ENCODE peak calls at places on chromosomes 13 and 19, in eight cellular contexts. G, H, P, Z, S, Q, A and I are unnamed samples.

GRCh38 chr19:4338441-4339350 is at the start of gene STAP2:
- DNase-seq in G (no peak), H (peak; percentile 81), P (peak; percentile 53), Z (peak; percentile 88), S (no peak), Q (no peak), A (no peak), I (peak; percentile 77)

GRCh38 chr13:113051641-113052040 is 54.0 kb upstream of the F7 start:
- DNase-seq in G (no peak), H (no peak), P (no peak), Z (no peak), S (no peak), Q (no peak), A (no peak), I (no peak)

GRCh38 chr13:90696254-90696653 is 651.2 kb upstream of the MIR17HG start:
- DNase-seq in G (no peak), H (no peak), P (no peak), Z (no peak), S (no peak), Q (peak; percentile 7), A (no peak), I (no peak)

GRCh38 chr13:64377606-64378005 is 2852.5 kb downstream of the PCDH9 start:
- DNase-seq in G (no peak), H (no peak), P (no peak), Z (no peak), S (no peak), Q (no peak), A (no peak), I (no peak)

GRCh38 chr13:74573654-74574053 is 439.4 kb upstream of the KLF12 start:
- DNase-seq in G (no peak), H (no peak), P (peak; percentile 33), Z (no peak), S (no peak), Q (no peak), A (no peak), I (no peak)

GRCh38 chr13:114100446-114101320 is 31.7 kb downstream of the RASA3 start:
- DNase-seq in G (peak; percentile 30), H (peak; percentile 51), P (no peak), Z (peak; percentile 54), S (no peak), Q (no peak), A (peak; percentile 20), I (no peak)

GRCh38 chr13:50731400-50731799 is 112.1 kb downstream of the DLEU7 start:
- DNase-seq in G (no peak), H (no peak), P (no peak), Z (no peak), S (no peak), Q (peak; percentile 54), A (no peak), I (no peak)

GRCh38 chr19:4389064-4389375 is 11.3 kb downstream of the SH3GL1 start:
- DNase-seq in G (no peak), H (no peak), P (no peak), Z (no peak), S (no peak), Q (no peak), A (no peak), I (no peak)

GRCh38 chr13:46134961-46135522 is 30.2 kb upstream of the CPB2 start:
- DNase-seq in G (no peak), H (no peak), P (no peak), Z (no peak), S (peak; percentile 34), Q (peak; percentile 2), A (no peak), I (peak; percentile 47)

GRCh38 chr19:49587227-49587626 is 3.8 kb upstream of the PRR12 start:
- DNase-seq in G (no peak), H (no peak), P (no peak), Z (no peak), S (no peak), Q (no peak), A (no peak), I (no peak)

GRCh38 chr19:18046066-18046718 is 38.2 kb downstream of the ARRDC2 start:
- DNase-seq in G (no peak), H (no peak), P (peak; percentile 77), Z (peak; percentile 15), S (peak; percentile 37), Q (peak; percentile 82), A (peak; percentile 24), I (peak; percentile 47)

GRCh38 chr13:51845574-51846318 is 769 bp upstream of the TMEM272 start:
- DNase-seq in G (no peak), H (no peak), P (no peak), Z (no peak), S (no peak), Q (no peak), A (no peak), I (no peak)

GRCh38 chr13:109840201-109840892 is 54.0 kb upstream of the IRS2 start:
- DNase-seq in G (no peak), H (no peak), P (no peak), Z (no peak), S (peak; percentile 66), Q (peak; percentile 56), A (no peak), I (no peak)

GRCh38 chr19:7927605-7928333 is 1.8 kb upstream of the CTXN1 start:
- DNase-seq in G (no peak), H (peak; percentile 45), P (peak; percentile 51), Z (no peak), S (no peak), Q (no peak), A (peak; percentile 46), I (no peak)

GRCh38 chr13:44407891-44408290 is 34.3 kb downstream of the SERP2 start:
- DNase-seq in G (no peak), H (no peak), P (no peak), Z (no peak), S (no peak), Q (no peak), A (no peak), I (no peak)

GRCh38 chr13:35768551-35768950 is 292.1 kb upstream of the MAB21L1 start:
- DNase-seq in G (no peak), H (no peak), P (no peak), Z (no peak), S (no peak), Q (peak; percentile 76), A (no peak), I (no peak)

GRCh38 chr13:35766663-35767062 is 290.2 kb upstream of the MAB21L1 start:
- DNase-seq in G (no peak), H (no peak), P (no peak), Z (no peak), S (no peak), Q (no peak), A (no peak), I (no peak)

GRCh38 chr13:35767256-35767981 is 290.9 kb upstream of the MAB21L1 start:
- DNase-seq in G (no peak), H (no peak), P (no peak), Z (no peak), S (no peak), Q (no peak), A (no peak), I (no peak)

GRCh38 chr13:35769812-35770211 is 293.3 kb upstream of the MAB21L1 start:
- DNase-seq in G (no peak), H (no peak), P (no peak), Z (no peak), S (no peak), Q (no peak), A (no peak), I (no peak)

DNA sequence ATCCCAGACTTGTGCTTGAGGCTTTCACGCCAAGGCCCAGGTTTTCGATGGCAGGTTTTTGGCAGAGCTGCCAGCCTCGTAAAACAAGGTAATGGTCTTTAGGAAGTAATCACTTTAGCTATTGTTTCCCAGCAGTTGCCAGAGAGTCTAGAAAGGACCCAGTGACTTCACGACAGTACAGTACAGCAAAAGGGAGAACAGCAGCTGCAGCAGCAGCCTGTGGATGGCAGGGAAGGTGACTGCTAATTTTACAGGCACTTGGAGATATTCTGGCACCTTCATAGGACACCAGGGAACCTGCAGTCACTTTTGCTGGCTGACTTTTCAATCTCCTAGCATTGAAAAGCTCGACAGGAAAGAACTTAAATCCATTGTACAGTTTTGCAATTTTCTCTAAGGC is 291.6 kb upstream of the MAB21L1 start:
- DNase-seq in G (no peak), H (no peak), P (no peak), Z (no peak), S (no peak), Q (no peak), A (no peak), I (no peak)
- H3K4me1 ChIP-seq in G (no peaks in the 10 kb centered on the region), H (no peaks in the 10 kb centered on the region), P (no peaks in the 10 kb centered on the region), Z (no peaks in the 10 kb centered on the region), S (no peaks in the 10 kb centered on the region), Q (peaks cover 10% of the 10 kb centered on the region), A (no peaks in the 10 kb centered on the region), I (no peaks in the 10 kb centered on the region)

GRCh38 chr19:48247212-48247611 is 8.5 kb downstream of the CARD8 start:
- DNase-seq in G (no peak), H (no peak), P (no peak), Z (no peak), S (no peak), Q (no peak), A (no peak), I (no peak)

GRCh38 chr19:48250290-48251025 is 5.3 kb downstream of the CARD8 start:
- DNase-seq in G (no peak), H (no peak), P (no peak), Z (no peak), S (no peak), Q (no peak), A (no peak), I (no peak)

GRCh38 chr19:48248081-48248833 is 7.5 kb downstream of the CARD8 start:
- DNase-seq in G (no peak), H (no peak), P (no peak), Z (no peak), S (no peak), Q (no peak), A (no peak), I (no peak)

GRCh38 chr19:48252625-48253024 is 3.1 kb downstream of the CARD8 start:
- DNase-seq in G (no peak), H (no peak), P (no peak), Z (no peak), S (no peak), Q (no peak), A (no peak), I (no peak)

DNA sequence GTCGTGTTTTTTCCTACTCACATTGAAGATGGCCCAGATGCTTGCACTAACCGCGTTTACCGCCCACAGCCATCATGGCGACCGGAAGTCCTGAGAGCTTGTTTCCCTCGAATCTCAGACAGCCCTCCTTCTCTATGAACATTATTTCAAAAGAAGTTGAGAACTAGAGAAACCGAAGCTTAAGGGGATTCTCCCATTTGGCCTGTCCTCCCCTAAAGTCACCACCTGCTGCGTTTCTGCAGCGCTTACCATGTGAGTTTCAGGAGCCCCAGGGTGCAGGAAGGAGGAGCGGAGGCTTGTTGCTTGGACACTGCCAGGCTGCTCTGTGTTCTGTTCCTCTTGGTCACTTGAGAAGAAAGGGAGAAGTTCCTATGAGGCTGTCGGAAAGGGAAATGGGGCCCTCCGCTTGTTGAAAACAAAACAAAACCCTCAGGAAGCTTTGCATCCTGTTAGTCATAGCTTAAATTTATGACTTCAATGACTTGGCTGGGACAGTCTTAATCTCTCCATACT is 6.2 kb downstream of the CARD8 start:
- DNase-seq in G (peak; percentile 65), H (peak; percentile 87), P (peak; percentile 56), Z (peak; percentile 58), S (no peak), Q (no peak), A (peak; percentile 49), I (peak; percentile 41)
- TF ChIP-seq POLR2A in G (peak; percentile 47), H (peak; percentile 45), P (peak; percentile 56), Z (peak; percentile 50), S (no peak), Q (no peak), A (no peak), I (no peak)

GRCh38 chr19:16337809-16338469 is 13.3 kb downstream of the KLF2 start:
- DNase-seq in G (no peak), H (no peak), P (no peak), Z (no peak), S (no peak), Q (no peak), A (no peak), I (no peak)
- H3K27ac ChIP-seq in G (no peak overlapping the region), H (peak overlapping the region; percentile 22), P (peak overlapping the region; percentile 64), Z (no peak overlapping the region), S (peak overlapping the region; percentile 63), Q (peak overlapping the region; percentile 69), A (peak overlapping the region; percentile 36), I (peak overlapping the region; percentile 40)

GRCh38 chr19:45096700-45097099 is 3.7 kb downstream of the PPP1R37 start:
- DNase-seq in G (no peak), H (no peak), P (no peak), Z (no peak), S (no peak), Q (no peak), A (no peak), I (no peak)
- H3K4me1 ChIP-seq in G (peaks cover 49% of the 10 kb centered on the region), H (peaks cover 81% of the 10 kb centered on the region), P (peaks cover 69% of the 10 kb centered on the region), Z (peaks cover 75% of the 10 kb centered on the region), S (peaks cover 12% of the 10 kb centered on the region), Q (peaks cover 39% of the 10 kb centered on the region), A (peaks cover 30% of the 10 kb centered on the region), I (peaks cover 81% of the 10 kb centered on the region)